ENCODE peak calls at places on chromosomes 11 and 22, in nine cellular contexts. Y, T, X, A, R, E, S, B and M are unnamed samples.

GRCh38 chr11:8772571-8772970 is 90.0 kb downstream of the RPL27A start:
- DNase-seq in S (no peak), T (no peak), B (no peak), Y (no peak), R (no peak), X (no peak), A (no peak), E (no peak), M (peak)

GRCh38 chr11:33402066-33402465 is 144.9 kb downstream of the HIPK3 start:
- DNase-seq in B (no peak), S (no peak), Y (no peak), E (no peak), R (no peak), T (no peak), X (no peak), A (no peak), M (no peak)

GRCh38 chr11:2830030-2830812 is 55.4 kb downstream of the CDKN1C start:
- DNase-seq in X (no peak), S (no peak), R (peak), A (no peak), T (no peak), B (no peak), Y (no peak), E (no peak), M (no peak)

GRCh38 chr11:125313271-125314222 is 149.0 kb downstream of the PKNOX2 start:
- DNase-seq in Y (no peak), S (no peak), B (peak), X (no peak), E (no peak), T (no peak), R (no peak), A (no peak), M (no peak)

GRCh38 chr11:119721129-119722120 is 7.6 kb downstream of the NECTIN1 start:
- DNase-seq in B (no peak), S (no peak), T (no peak), Y (peak), R (no peak), X (no peak), A (no peak), E (no peak), M (no peak)

GRCh38 chr11:1875093-1875785 is 16.5 kb downstream of the PRR33 start:
- DNase-seq in A (no peak), T (no peak), B (no peak), Y (no peak), S (no peak), R (peak), E (no peak), X (peak), M (no peak)

GRCh38 chr22:49521787-49522224 is 305.9 kb downstream of the BRD1 start:
- DNase-seq in Y (no peak), A (no peak), B (no peak), T (no peak), X (no peak), S (no peak), R (no peak), E (no peak), M (no peak)

GRCh38 chr11:60251485-60252207 is 8.7 kb upstream of the MS4A4E start:
- DNase-seq in X (no peak), A (peak), T (no peak), E (no peak), R (no peak), Y (peak), S (no peak), B (no peak), M (no peak)

GRCh38 chr11:116515666-116516184 is 257.1 kb downstream of the BUD13 start:
- DNase-seq in S (no peak), R (no peak), E (no peak), Y (no peak), T (no peak), B (no peak), A (no peak), X (peak), M (no peak)

GRCh38 chr22:35620624-35621245 is 3.6 kb upstream of the MB start:
- DNase-seq in X (no peak), B (peak), S (no peak), A (no peak), T (no peak), R (no peak), Y (no peak), E (no peak), M (no peak)